ENCODE peak calls at places on chromosomes 3 and 15, in six cellular contexts. One of them, this sample, is unnamed. For H3K4me1, the result is how much of the 10 kb centered on the place peaks cover.

GRCh38 chr3:72446406-72447058 is 401.7 kb downstream of the SHQ1 start:
- DNase-seq in adrenal gland: no peak
- DNase-seq in Caco-2: no peak
- DNase-seq in transverse colon: no peak
- DNase-seq in spleen: peak
- DNase-seq in Panc1: no peak
- DNase-seq in this sample: no peak

GRCh38 chr3:17913349-17913748 is 170.9 kb upstream of the TBC1D5 start:
- DNase-seq in adrenal gland: no peak
- DNase-seq in Caco-2: no peak
- DNase-seq in transverse colon: no peak
- DNase-seq in spleen: no peak
- DNase-seq in Panc1: no peak
- DNase-seq in this sample: no peak

GRCh38 chr3:32313723-32314473 is 75.4 kb downstream of the CMTM8 start:
- DNase-seq in adrenal gland: no peak
- DNase-seq in Caco-2: no peak
- DNase-seq in transverse colon: no peak
- DNase-seq in spleen: no peak
- DNase-seq in Panc1: peak
- DNase-seq in this sample: no peak

GRCh38 chr15:58742424-58743160 is 6.9 kb downstream of the ADAM10 start:
- DNase-seq in adrenal gland: no peak
- DNase-seq in Caco-2: no peak
- DNase-seq in transverse colon: no peak
- DNase-seq in spleen: no peak
- DNase-seq in Panc1: no peak
- DNase-seq in this sample: no peak

GRCh38 chr3:186425788-186426730 is 64.0 kb upstream of the DGKG start:
- DNase-seq in adrenal gland: no peak
- DNase-seq in Caco-2: no peak
- DNase-seq in transverse colon: no peak
- DNase-seq in spleen: no peak
- DNase-seq in Panc1: no peak
- DNase-seq in this sample: no peak

GRCh38 chr3:156291269-156292123 is 171.1 kb downstream of the KCNAB1 start:
- DNase-seq in adrenal gland: no peak
- DNase-seq in Caco-2: no peak
- DNase-seq in transverse colon: no peak
- DNase-seq in spleen: peak
- DNase-seq in Panc1: no peak
- DNase-seq in this sample: no peak

GRCh38 chr3:10570196-10570946 is 65.0 kb upstream of the ATP2B2 start:
- DNase-seq in adrenal gland: no peak
- DNase-seq in Caco-2: no peak
- DNase-seq in transverse colon: no peak
- DNase-seq in spleen: no peak
- DNase-seq in Panc1: no peak
- DNase-seq in this sample: no peak

GRCh38 chr15:88717342-88718017 is 78.7 kb downstream of the ISG20 start:
- DNase-seq in adrenal gland: no peak
- DNase-seq in Caco-2: no peak
- DNase-seq in transverse colon: no peak
- DNase-seq in spleen: no peak
- DNase-seq in Panc1: no peak
- DNase-seq in this sample: no peak

GRCh38 chr3:186519021-186519658 is 25.0 kb downstream of the CRYGS start:
- DNase-seq in adrenal gland: no peak
- DNase-seq in Caco-2: no peak
- DNase-seq in transverse colon: no peak
- DNase-seq in spleen: peak
- DNase-seq in Panc1: no peak
- DNase-seq in this sample: no peak

GRCh38 chr3:195169011-195169410 is 101.9 kb downstream of the XXYLT1 start:
- DNase-seq in adrenal gland: no peak
- DNase-seq in Caco-2: no peak
- DNase-seq in transverse colon: no peak
- DNase-seq in spleen: no peak
- DNase-seq in Panc1: no peak
- DNase-seq in this sample: no peak

GRCh38 chr15:88920186-88920891 is 7.2 kb upstream of the MFGE8 start:
- DNase-seq in adrenal gland: no peak
- DNase-seq in Caco-2: no peak
- DNase-seq in transverse colon: no peak
- DNase-seq in spleen: no peak
- DNase-seq in Panc1: no peak
- DNase-seq in this sample: no peak

GRCh38 chr3:37628711-37629301 is 232.9 kb upstream of the CTDSPL start:
- DNase-seq in adrenal gland: no peak
- DNase-seq in Caco-2: no peak
- DNase-seq in transverse colon: peak
- DNase-seq in spleen: no peak
- DNase-seq in Panc1: no peak
- DNase-seq in this sample: no peak

GRCh38 chr15:57384816-57385215 is 8.5 kb downstream of the CGNL1 start:
- DNase-seq in adrenal gland: no peak
- DNase-seq in Caco-2: no peak
- DNase-seq in transverse colon: no peak
- DNase-seq in spleen: no peak
- DNase-seq in Panc1: no peak
- DNase-seq in this sample: no peak

GRCh38 chr3:134659391-134660045 is 8.7 kb upstream of the KY start:
- DNase-seq in adrenal gland: no peak
- DNase-seq in Caco-2: no peak
- DNase-seq in transverse colon: no peak
- DNase-seq in spleen: no peak
- DNase-seq in Panc1: no peak
- DNase-seq in this sample: no peak

GRCh38 chr3:173465112-173465511 is 67.6 kb downstream of the NLGN1 start:
- DNase-seq in adrenal gland: no peak
- DNase-seq in Caco-2: no peak
- DNase-seq in transverse colon: no peak
- DNase-seq in spleen: no peak
- DNase-seq in Panc1: no peak
- DNase-seq in this sample: no peak

GRCh38 chr15:78213425-78213750 is 21.0 kb downstream of the ACSBG1 start:
- DNase-seq in adrenal gland: peak
- DNase-seq in Caco-2: no peak
- DNase-seq in transverse colon: no peak
- DNase-seq in spleen: no peak
- DNase-seq in Panc1: no peak
- DNase-seq in this sample: no peak

GRCh38 chr15:78212008-78212407 is 22.4 kb downstream of the ACSBG1 start:
- DNase-seq in adrenal gland: peak
- DNase-seq in Caco-2: no peak
- DNase-seq in transverse colon: no peak
- DNase-seq in spleen: no peak
- DNase-seq in Panc1: no peak
- DNase-seq in this sample: no peak

GRCh38 chr15:78211189-78211921 is 23.0 kb downstream of the ACSBG1 start:
- DNase-seq in adrenal gland: no peak
- DNase-seq in Caco-2: no peak
- DNase-seq in transverse colon: no peak
- DNase-seq in spleen: peak
- DNase-seq in Panc1: no peak
- DNase-seq in this sample: no peak

GRCh38 chr15:78213956-78214355 is 20.4 kb downstream of the ACSBG1 start:
- DNase-seq in adrenal gland: peak
- DNase-seq in Caco-2: no peak
- DNase-seq in transverse colon: no peak
- DNase-seq in spleen: no peak
- DNase-seq in Panc1: no peak
- DNase-seq in this sample: no peak

GRCh38 chr15:78212546-78213424 is 21.6 kb downstream of the ACSBG1 start:
- DNase-seq in adrenal gland: peak
- DNase-seq in Caco-2: peak
- DNase-seq in transverse colon: peak
- DNase-seq in spleen: peak
- DNase-seq in Panc1: no peak
- DNase-seq in this sample: no peak
- H3K4me1 ChIP-seq in adrenal gland: under half
- H3K4me1 ChIP-seq in Caco-2: under half
- H3K4me1 ChIP-seq in transverse colon: half or more
- H3K4me1 ChIP-seq in spleen: under half
- H3K4me1 ChIP-seq in Panc1: half or more
- H3K4me1 ChIP-seq in this sample: under half

DNA sequence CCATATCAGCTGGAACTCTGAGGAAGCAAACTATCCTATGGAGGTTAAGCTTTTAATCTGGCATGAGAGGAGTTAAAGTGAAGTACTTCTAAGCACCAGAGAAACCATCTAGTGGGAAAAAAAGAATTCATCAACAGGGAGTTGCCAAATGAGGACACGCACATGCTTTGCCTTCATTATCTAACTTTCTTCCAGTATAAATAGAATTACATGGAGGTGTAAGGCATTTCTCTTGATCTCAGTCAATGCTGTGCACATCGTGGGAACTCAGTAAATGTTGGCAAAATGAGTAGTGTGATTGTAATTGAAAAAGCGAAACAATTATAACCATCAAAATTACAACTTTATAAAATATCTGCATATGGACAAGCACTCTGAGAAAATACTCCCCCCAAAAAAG is 8.0 kb upstream of the GSK3B start:
- DNase-seq in adrenal gland: no peak
- DNase-seq in Caco-2: no peak
- DNase-seq in transverse colon: no peak
- DNase-seq in spleen: no peak
- DNase-seq in Panc1: no peak
- DNase-seq in this sample: no peak
- TF ChIP-seq CTCF in adrenal gland: no peak
- TF ChIP-seq CTCF in Caco-2: no peak
- TF ChIP-seq CTCF in transverse colon: no peak
- TF ChIP-seq CTCF in spleen: no peak
- TF ChIP-seq CTCF in Panc1: no peak
- TF ChIP-seq CTCF in this sample: no peak

GRCh38 chr15:66765478-66766281 is 63.6 kb downstream of the SMAD6 start:
- DNase-seq in adrenal gland: no peak
- DNase-seq in Caco-2: peak
- DNase-seq in transverse colon: peak
- DNase-seq in spleen: peak
- DNase-seq in Panc1: no peak
- DNase-seq in this sample: no peak

GRCh38 chr15:66761723-66762595 is 59.9 kb downstream of the SMAD6 start:
- DNase-seq in adrenal gland: no peak
- DNase-seq in Caco-2: no peak
- DNase-seq in transverse colon: no peak
- DNase-seq in spleen: peak
- DNase-seq in Panc1: no peak
- DNase-seq in this sample: no peak

GRCh38 chr15:66766282-66767228 is 64.5 kb downstream of the SMAD6 start:
- DNase-seq in adrenal gland: no peak
- DNase-seq in Caco-2: no peak
- DNase-seq in transverse colon: no peak
- DNase-seq in spleen: no peak
- DNase-seq in Panc1: no peak
- DNase-seq in this sample: no peak

GRCh38 chr15:66763186-66764066 is 61.4 kb downstream of the SMAD6 start:
- DNase-seq in adrenal gland: peak
- DNase-seq in Caco-2: no peak
- DNase-seq in transverse colon: peak
- DNase-seq in spleen: peak
- DNase-seq in Panc1: no peak
- DNase-seq in this sample: peak

DNA sequence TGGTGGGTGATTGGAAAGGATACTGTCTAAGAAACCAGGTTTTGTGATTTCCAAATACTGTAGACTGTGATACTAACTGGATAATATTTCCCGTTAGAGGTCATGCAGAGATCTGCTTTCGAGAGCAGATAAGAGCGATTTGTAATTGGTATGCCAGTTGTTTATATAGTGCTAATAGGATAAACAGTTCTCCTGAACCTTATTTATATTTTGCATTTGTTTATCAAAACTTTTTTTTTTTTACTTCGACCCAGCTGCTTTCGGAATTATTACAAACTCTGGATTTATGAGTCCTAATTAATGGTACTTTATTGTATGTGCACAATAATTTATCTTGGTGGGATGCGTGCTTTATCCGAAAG is 62.0 kb downstream of the SMAD6 start:
- DNase-seq in adrenal gland: no peak
- DNase-seq in Caco-2: no peak
- DNase-seq in transverse colon: no peak
- DNase-seq in spleen: no peak
- DNase-seq in Panc1: no peak
- DNase-seq in this sample: no peak
- H3K4me1 ChIP-seq in adrenal gland: under half
- H3K4me1 ChIP-seq in Caco-2: under half
- H3K4me1 ChIP-seq in transverse colon: half or more
- H3K4me1 ChIP-seq in spleen: half or more
- H3K4me1 ChIP-seq in Panc1: half or more
- H3K4me1 ChIP-seq in this sample: half or more

GRCh38 chr3:89046661-89047060 is 60.8 kb upstream of the EPHA3 start:
- DNase-seq in adrenal gland: no peak
- DNase-seq in Caco-2: no peak
- DNase-seq in transverse colon: no peak
- DNase-seq in spleen: no peak
- DNase-seq in Panc1: no peak
- DNase-seq in this sample: no peak

GRCh38 chr3:89043406-89043947 is 63.9 kb upstream of the EPHA3 start:
- DNase-seq in adrenal gland: no peak
- DNase-seq in Caco-2: no peak
- DNase-seq in transverse colon: no peak
- DNase-seq in spleen: no peak
- DNase-seq in Panc1: no peak
- DNase-seq in this sample: no peak

DNA sequence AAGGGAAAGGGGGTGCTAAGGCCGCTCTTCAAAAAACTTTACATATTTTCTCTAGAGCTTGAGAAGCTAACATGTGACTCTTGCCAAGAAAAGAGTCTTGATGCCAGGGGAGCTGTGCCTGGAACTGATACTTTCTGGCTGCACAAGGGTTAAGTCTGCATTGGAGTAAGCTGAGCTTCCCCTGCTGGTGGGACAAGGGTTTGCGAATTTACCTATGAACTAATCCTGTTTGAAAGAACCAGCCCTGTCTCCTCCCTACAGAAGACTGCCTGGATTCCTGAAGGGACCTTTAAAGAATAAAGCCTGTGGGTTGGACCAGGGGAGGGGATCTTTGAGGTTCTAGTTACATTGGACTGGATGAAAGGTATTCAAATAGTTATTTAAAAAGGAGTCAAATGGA is 58.3 kb upstream of the EPHA3 start:
- DNase-seq in adrenal gland: no peak
- DNase-seq in Caco-2: peak
- DNase-seq in transverse colon: no peak
- DNase-seq in spleen: no peak
- DNase-seq in Panc1: no peak
- DNase-seq in this sample: no peak
- TF ChIP-seq CTCF in adrenal gland: no peak
- TF ChIP-seq CTCF in Caco-2: peak
- TF ChIP-seq CTCF in transverse colon: no peak
- TF ChIP-seq CTCF in spleen: no peak
- TF ChIP-seq CTCF in Panc1: no peak
- TF ChIP-seq CTCF in this sample: no peak

DNA sequence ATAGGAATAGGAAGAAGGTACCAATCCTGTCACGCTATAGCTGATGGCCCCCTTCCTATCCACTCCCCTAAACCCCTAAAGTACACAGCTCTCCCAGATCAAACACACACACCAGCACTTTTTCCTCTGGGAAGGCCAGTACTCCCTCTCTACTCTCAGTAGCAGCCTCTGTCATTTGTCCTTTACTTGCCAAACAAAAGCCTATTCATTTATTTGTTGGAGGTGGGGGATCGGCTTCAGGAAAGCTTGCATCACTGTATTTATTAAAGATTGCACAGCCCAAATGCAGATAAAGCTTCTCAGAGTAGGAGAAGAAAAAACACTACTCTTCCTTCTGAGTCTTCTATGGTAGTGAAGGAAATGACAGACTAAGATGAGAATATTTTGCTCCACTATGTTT is 429.7 kb upstream of the RASGRP1 start:
- DNase-seq in adrenal gland: no peak
- DNase-seq in Caco-2: no peak
- DNase-seq in transverse colon: no peak
- DNase-seq in spleen: no peak
- DNase-seq in Panc1: no peak
- DNase-seq in this sample: no peak
- H3K4me1 ChIP-seq in adrenal gland: under half
- H3K4me1 ChIP-seq in Caco-2: under half
- H3K4me1 ChIP-seq in transverse colon: under half
- H3K4me1 ChIP-seq in spleen: under half
- H3K4me1 ChIP-seq in Panc1: under half
- H3K4me1 ChIP-seq in this sample: under half

This sample was measured in thoracic aorta.